ENCODE peak calls at places on chromosome 6, in eight cellular contexts. A is T-helper 2 cell treated with Interferon-gamma antibody and Interleukin-4, amounts not matched to agents 5 μg/mL and 100 μg/mL, for 36 hours; Z is NCI-H1105; D is kidney tubule cell; B is caudate nucleus; P is hypothalamus; L is H7; U is MG63. J is an unnamed sample.

GRCh38 chr6:105459884-105460283 is 57.0 kb upstream of the PREP start:
- DNase-seq in A (no peak), Z (no peak), D (peak; percentile 76), B (no peak), P (no peak), L (no peak), U (no peak), J (peak; percentile 92)

GRCh38 chr6:84547341-84547794 is 217.0 kb downstream of the TBX18 start:
- DNase-seq in A (no peak), Z (no peak), D (no peak), B (no peak), P (no peak), L (no peak), U (no peak), J (no peak)

GRCh38 chr6:26501482-26501986 is 1.4 kb downstream of the BTN1A1 start:
- DNase-seq in A (peak; percentile 25), Z (no peak), D (no peak), B (no peak), P (no peak), L (peak; percentile 71), U (peak; percentile 27), J (no peak)

GRCh38 chr6:148379966-148380653 is 37.5 kb downstream of the SASH1 start:
- DNase-seq in A (no peak), Z (no peak), D (no peak), B (no peak), P (no peak), L (no peak), U (peak; percentile 45), J (no peak)

GRCh38 chr6:127302728-127303675 is 36.3 kb downstream of the RNF146 start:
- DNase-seq in A (no peak), Z (peak; percentile 32), D (peak; percentile 61), B (no peak), P (no peak), L (no peak), U (peak; percentile 6), J (peak; percentile 54)

GRCh38 chr6:150599199-150600002 is at the start of gene PLEKHG1:
- DNase-seq in A (peak; percentile 50), Z (peak; percentile 63), D (peak; percentile 79), B (no peak), P (peak; percentile 35), L (peak; percentile 92), U (peak; percentile 71), J (peak; percentile 47)

GRCh38 chr6:77987035-77987384 is 334.2 kb downstream of the MEI4 start:
- DNase-seq in A (no peak), Z (no peak), D (no peak), B (no peak), P (no peak), L (no peak), U (no peak), J (no peak)

GRCh38 chr6:135030532-135031178 is 24.0 kb downstream of the HBS1L start:
- DNase-seq in A (peak; percentile 44), Z (no peak), D (no peak), B (no peak), P (no peak), L (no peak), U (no peak), J (no peak)

GRCh38 chr6:165515963-165516624 is 146.9 kb downstream of the PDE10A start:
- DNase-seq in A (no peak), Z (no peak), D (peak; percentile 59), B (no peak), P (no peak), L (no peak), U (no peak), J (peak; percentile 73)

GRCh38 chr6:27901801-27902200 is 10.4 kb downstream of the OR2B2 start:
- DNase-seq in A (no peak), Z (no peak), D (no peak), B (no peak), P (no peak), L (no peak), U (peak; percentile 34), J (no peak)

GRCh38 chr6:67064323-67064722 is 1357.3 kb upstream of the EYS start:
- DNase-seq in A (no peak), Z (no peak), D (no peak), B (no peak), P (no peak), L (no peak), U (no peak), J (no peak)

GRCh38 chr6:153162172-153162571 is 31.1 kb upstream of the RGS17 start:
- DNase-seq in A (no peak), Z (no peak), D (no peak), B (no peak), P (no peak), L (no peak), U (no peak), J (no peak)

GRCh38 chr6:14763139-14763538 is 482.7 kb upstream of the JARID2 start:
- DNase-seq in A (no peak), Z (no peak), D (peak; percentile 13), B (no peak), P (no peak), L (no peak), U (peak; percentile 9), J (peak; percentile 72)

GRCh38 chr6:10386260-10386659 is 28.6 kb downstream of the TFAP2A start:
- DNase-seq in A (no peak), Z (no peak), D (no peak), B (no peak), P (no peak), L (no peak), U (no peak), J (no peak)

GRCh38 chr6:136173519-136174507 is 76.3 kb downstream of the MTFR2 start:
- DNase-seq in A (peak; percentile 54), Z (no peak), D (no peak), B (no peak), P (no peak), L (no peak), U (no peak), J (no peak)

GRCh38 chr6:24720131-24720603 is 1.2 kb upstream of the C6orf62 start:
- DNase-seq in A (peak; percentile 85), Z (peak; percentile 24), D (peak; percentile 72), B (no peak), P (peak; percentile 12), L (peak; percentile 65), U (peak; percentile 41), J (no peak)

GRCh38 chr6:33688006-33688405 is 23.5 kb downstream of the UQCC2 start:
- DNase-seq in A (no peak), Z (no peak), D (no peak), B (no peak), P (no peak), L (peak; percentile 60), U (no peak), J (no peak)

GRCh38 chr6:113997106-113997505 is 26.2 kb upstream of the HDAC2 start:
- DNase-seq in A (no peak), Z (no peak), D (peak; percentile 80), B (no peak), P (no peak), L (no peak), U (no peak), J (peak; percentile 73)

GRCh38 chr6:36130672-36131516 is 581 bp downstream of the MAPK13 start:
- DNase-seq in A (peak; percentile 76), Z (peak; percentile 85), D (peak; percentile 70), B (no peak), P (no peak), L (peak; percentile 85), U (no peak), J (no peak)

GRCh38 chr6:34986845-34987246 is 97.8 kb downstream of the ANKS1A start:
- DNase-seq in A (peak; percentile 50), Z (peak; percentile 73), D (peak; percentile 82), B (peak; percentile 20), P (peak; percentile 64), L (peak; percentile 89), U (peak; percentile 73), J (peak; percentile 76)

GRCh38 chr6:16481680-16482079 is 243.3 kb downstream of the GMPR start:
- DNase-seq in A (peak; percentile 79), Z (no peak), D (no peak), B (no peak), P (no peak), L (no peak), U (no peak), J (no peak)

GRCh38 chr6:108699290-108700041 is 138.7 kb downstream of the FOXO3 start:
- DNase-seq in A (no peak), Z (peak; percentile 49), D (no peak), B (no peak), P (no peak), L (peak; percentile 69), U (no peak), J (no peak)

GRCh38 chr6:144578385-144579350 is 293.5 kb downstream of the UTRN start:
- DNase-seq in A (no peak), Z (no peak), D (no peak), B (no peak), P (no peak), L (no peak), U (no peak), J (peak; percentile 38)

GRCh38 chr6:70725817-70726413 is 58.2 kb downstream of the SMAP1 start:
- DNase-seq in A (no peak), Z (no peak), D (no peak), B (no peak), P (no peak), L (peak; percentile 12), U (no peak), J (no peak)

GRCh38 chr6:30640481-30640880 is 6.5 kb upstream of the C6orf136 start:
- DNase-seq in A (no peak), Z (no peak), D (no peak), B (no peak), P (no peak), L (no peak), U (no peak), J (no peak)

GRCh38 chr6:168035098-168035660 is 37.7 kb downstream of the KIF25 start:
- DNase-seq in A (no peak), Z (peak; percentile 62), D (peak; percentile 73), B (no peak), P (peak; percentile 34), L (peak; percentile 85), U (peak; percentile 61), J (peak; percentile 54)

GRCh38 chr6:27448456-27448855 is 24.4 kb downstream of the ZNF184 start:
- DNase-seq in A (no peak), Z (no peak), D (peak; percentile 1), B (no peak), P (no peak), L (no peak), U (no peak), J (no peak)

GRCh38 chr6:17311595-17312311 is 30.6 kb downstream of the RBM24 start:
- DNase-seq in A (no peak), Z (no peak), D (peak; percentile 40), B (peak; percentile 3), P (no peak), L (no peak), U (peak; percentile 64), J (peak; percentile 51)

GRCh38 chr6:129785756-129786135 is 75.4 kb downstream of the TMEM244 start:
- DNase-seq in A (no peak), Z (no peak), D (no peak), B (no peak), P (no peak), L (no peak), U (no peak), J (no peak)